ENCODE peak calls at places on chromosomes 5 and 9, in seven cellular contexts. I is HFF-Myc, Z is KBM-7, C is posterior vena cava, R is neural crest cell, F is astrocyte, E is NCI-H1105. D is an unnamed sample.

GRCh38 chr5:34717426-34718327 is 61.5 kb downstream of the RAI14 start:
- DNase-seq in I (peak), Z (no peak), C (no peak), R (no peak), F (peak), E (no peak), D (no peak)

GRCh38 chr5:176637556-176637955 is 7.1 kb downstream of the EIF4E1B start:
- DNase-seq in I (no peak), Z (no peak), C (no peak), R (no peak), F (no peak), E (no peak), D (no peak)

GRCh38 chr9:82570226-82570625 is 492.7 kb downstream of the RASEF start:
- DNase-seq in I (no peak), Z (no peak), C (no peak), R (no peak), F (no peak), E (no peak), D (no peak)

GRCh38 chr5:153562189-153562588 is 71.7 kb downstream of the GRIA1 start:
- DNase-seq in I (peak), Z (no peak), C (no peak), R (no peak), F (peak), E (no peak), D (no peak)

GRCh38 chr5:173301695-173302545 is 26.3 kb downstream of the STC2 start:
- DNase-seq in I (no peak), Z (no peak), C (no peak), R (peak), F (no peak), E (no peak), D (no peak)

GRCh38 chr5:34684281-34684979 is 28.3 kb downstream of the RAI14 start:
- DNase-seq in I (no peak), Z (no peak), C (no peak), R (peak), F (peak), E (peak), D (peak)

GRCh38 chr9:28073278-28073677 is 500.0 kb upstream of the C9orf72 start:
- DNase-seq in I (peak), Z (peak), C (no peak), R (peak), F (peak), E (no peak), D (peak)

GRCh38 chr5:34833991-34834793 is 4.8 kb upstream of the TTC23L start:
- DNase-seq in I (no peak), Z (no peak), C (no peak), R (no peak), F (no peak), E (no peak), D (no peak)

GRCh38 chr5:4533457-4534105 is 606.5 kb upstream of the ADAMTS16 start:
- DNase-seq in I (no peak), Z (no peak), C (no peak), R (no peak), F (peak), E (no peak), D (no peak)

GRCh38 chr9:116308070-116308469 is 154.5 kb downstream of the PAPPA start:
- DNase-seq in I (no peak), Z (no peak), C (no peak), R (no peak), F (no peak), E (no peak), D (no peak)

GRCh38 chr5:82884821-82885471 is 192.2 kb downstream of the TMEM167A start:
- DNase-seq in I (no peak), Z (peak), C (no peak), R (no peak), F (no peak), E (no peak), D (no peak)